ENCODE peak calls at places on chromosomes 13 and 19, in nine cellular contexts. L, E, R, O, Y, P, F, H and W are unnamed samples.

GRCh38 chr19:4130635-4131438 is 6.9 kb upstream of the MAP2K2 start:
- DNase-seq in L (peak), E (no peak), R (peak), O (no peak), Y (no peak), P (no peak), F (no peak), H (peak), W (no peak)

GRCh38 chr13:26855071-26855470 is 94.5 kb upstream of the GPR12 start:
- DNase-seq in L (no peak), E (no peak), R (no peak), O (no peak), Y (no peak), P (no peak), F (no peak), H (no peak), W (peak)

GRCh38 chr19:3809881-3810707 is 23.9 kb upstream of the MATK start:
- DNase-seq in L (no peak), E (no peak), R (no peak), O (no peak), Y (no peak), P (no peak), F (no peak), H (no peak), W (no peak)

GRCh38 chr19:2428027-2428690 is 773 bp upstream of the TIMM13 start:
- DNase-seq in L (no peak), E (no peak), R (peak), O (no peak), Y (no peak), P (no peak), F (no peak), H (no peak), W (peak)

GRCh38 chr13:40026174-40026585 is 370.7 kb downstream of the COG6 start:
- DNase-seq in L (peak), E (no peak), R (peak), O (peak), Y (no peak), P (no peak), F (no peak), H (no peak), W (no peak)

GRCh38 chr13:29438772-29439171 is 156.7 kb downstream of the SLC7A1 start:
- DNase-seq in L (no peak), E (no peak), R (peak), O (no peak), Y (no peak), P (no peak), F (no peak), H (no peak), W (no peak)

GRCh38 chr13:101612736-101613135 is 160.3 kb downstream of the ITGBL1 start:
- DNase-seq in L (no peak), E (no peak), R (no peak), O (no peak), Y (no peak), P (no peak), F (no peak), H (no peak), W (no peak)

GRCh38 chr13:113929628-113930615 is 44.0 kb downstream of the C13orf46 start:
- DNase-seq in L (no peak), E (peak), R (no peak), O (peak), Y (peak), P (no peak), F (no peak), H (peak), W (no peak)

GRCh38 chr13:51958217-51958547 is 53.1 kb downstream of the ATP7B start:
- DNase-seq in L (no peak), E (no peak), R (no peak), O (no peak), Y (no peak), P (no peak), F (no peak), H (no peak), W (no peak)

GRCh38 chr13:26509491-26509890 is 48.0 kb upstream of the WASF3 start:
- DNase-seq in L (no peak), E (no peak), R (no peak), O (no peak), Y (no peak), P (no peak), F (no peak), H (no peak), W (no peak)

GRCh38 chr13:112522578-112522977 is 65.4 kb downstream of the TUBGCP3 start:
- DNase-seq in L (peak), E (no peak), R (peak), O (no peak), Y (no peak), P (no peak), F (no peak), H (peak), W (no peak)

GRCh38 chr13:107202371-107203023 is 634.6 kb upstream of the ARGLU1 start:
- DNase-seq in L (peak), E (no peak), R (peak), O (no peak), Y (no peak), P (no peak), F (no peak), H (no peak), W (no peak)

GRCh38 chr13:102191951-102192461 is 209.8 kb downstream of the FGF14 start:
- DNase-seq in L (peak), E (no peak), R (peak), O (no peak), Y (no peak), P (no peak), F (no peak), H (no peak), W (no peak)

GRCh38 chr19:10424011-10424637 is 3.8 kb downstream of the PDE4A start:
- DNase-seq in L (peak), E (peak), R (peak), O (peak), Y (peak), P (no peak), F (peak), H (peak), W (no peak)

GRCh38 chr13:113186061-113186900 is 22.2 kb downstream of the PCID2 start:
- DNase-seq in L (no peak), E (no peak), R (peak), O (no peak), Y (no peak), P (no peak), F (no peak), H (peak), W (no peak)

GRCh38 chr19:29724102-29724641 is 9.1 kb upstream of the C19orf12 start:
- DNase-seq in L (no peak), E (no peak), R (peak), O (no peak), Y (no peak), P (no peak), F (no peak), H (peak), W (peak)

GRCh38 chr19:32570081-32570785 is 10.8 kb upstream of the PDCD5 start:
- DNase-seq in L (peak), E (peak), R (peak), O (no peak), Y (no peak), P (peak), F (peak), H (peak), W (peak)

GRCh38 chr19:8585894-8586750 is 8.9 kb upstream of the MYO1F start:
- DNase-seq in L (no peak), E (no peak), R (peak), O (no peak), Y (peak), P (no peak), F (peak), H (peak), W (no peak)

GRCh38 chr19:17567940-17568339 is 12.5 kb downstream of the COLGALT1 start:
- DNase-seq in L (no peak), E (no peak), R (no peak), O (no peak), Y (no peak), P (no peak), F (no peak), H (no peak), W (no peak)

GRCh38 chr13:65909501-65909900 is 1320.6 kb downstream of the PCDH9 start:
- DNase-seq in L (no peak), E (no peak), R (no peak), O (no peak), Y (no peak), P (no peak), F (no peak), H (no peak), W (no peak)

GRCh38 chr19:18501832-18502231 is 20.0 kb downstream of the ELL start:
- DNase-seq in L (no peak), E (no peak), R (no peak), O (no peak), Y (no peak), P (no peak), F (no peak), H (no peak), W (no peak)

GRCh38 chr19:2540251-2540645 is 64.3 kb downstream of the GADD45B start:
- DNase-seq in L (no peak), E (no peak), R (no peak), O (no peak), Y (no peak), P (no peak), F (no peak), H (no peak), W (no peak)

GRCh38 chr19:10577951-10578350 is 9.2 kb downstream of the AP1M2 start:
- DNase-seq in L (no peak), E (no peak), R (no peak), O (no peak), Y (no peak), P (no peak), F (no peak), H (no peak), W (no peak)

GRCh38 chr19:40534148-40534547 is 42.5 kb upstream of the SHKBP1 start:
- DNase-seq in L (no peak), E (no peak), R (no peak), O (no peak), Y (no peak), P (no peak), F (no peak), H (no peak), W (no peak)

GRCh38 chr19:1076951-1077350 is 10.0 kb downstream of the ARHGAP45 start:
- DNase-seq in L (peak), E (no peak), R (no peak), O (peak), Y (no peak), P (no peak), F (peak), H (no peak), W (peak)

GRCh38 chr19:13262450-13262849 is 112.2 kb downstream of the IER2 start:
- DNase-seq in L (peak), E (no peak), R (peak), O (no peak), Y (no peak), P (peak), F (no peak), H (peak), W (no peak)